ENCODE peak calls at places on chromosomes 12 and 14, in five cellular contexts. A is GM23338; C is endodermal cell; E is effector memory CD4-positive, alpha-beta T cell; W is neuronal stem cell. Z is an unnamed sample.
A peak's percentile ranks its signal among the peaks of the same experiment; 100 is the strongest.

GRCh38 chr14:41606249-41607118 is at the start of gene LRFN5:
- DNase-seq in A (peak; percentile 74), C (peak; percentile 86), E (no peak), W (peak; percentile 54), Z (no peak)

GRCh38 chr12:108826807-108827721 is 30.3 kb downstream of the SSH1 start:
- DNase-seq in A (no peak), C (no peak), E (no peak), W (no peak), Z (no peak)

GRCh38 chr12:96099986-96100385 is 64.6 kb upstream of the LTA4H start:
- DNase-seq in A (no peak), C (no peak), E (no peak), W (no peak), Z (no peak)

GRCh38 chr14:85686908-85687307 is 157.0 kb downstream of the FLRT2 start:
- DNase-seq in A (no peak), C (no peak), E (no peak), W (no peak), Z (no peak)

GRCh38 chr12:96513681-96514080 is 24.3 kb downstream of the CFAP54 start:
- DNase-seq in A (no peak), C (no peak), E (no peak), W (no peak), Z (no peak)

GRCh38 chr14:69945905-69946304 is 66.7 kb downstream of the SMOC1 start:
- DNase-seq in A (no peak), C (no peak), E (no peak), W (no peak), Z (no peak)

GRCh38 chr14:60245316-60246177 is 3.5 kb upstream of the PPM1A start:
- DNase-seq in A (no peak), C (no peak), E (no peak), W (no peak), Z (no peak)

GRCh38 chr12:101925352-101925751 is 48.0 kb downstream of the DRAM1 start:
- DNase-seq in A (no peak), C (no peak), E (no peak), W (no peak), Z (peak; percentile 94)

GRCh38 chr14:100267990-100268389 is 29.0 kb downstream of the YY1 start:
- DNase-seq in A (no peak), C (no peak), E (no peak), W (no peak), Z (no peak)

GRCh38 chr12:66941150-66941549 is 262.3 kb upstream of the GRIP1 start:
- DNase-seq in A (no peak), C (no peak), E (no peak), W (no peak), Z (no peak)

GRCh38 chr12:102169922-102170698 is 27.5 kb downstream of the PMCH start:
- DNase-seq in A (peak; percentile 59), C (no peak), E (no peak), W (no peak), Z (no peak)

GRCh38 chr12:15956413-15957185 is 45.5 kb downstream of the DERA start:
- DNase-seq in A (no peak), C (no peak), E (no peak), W (no peak), Z (no peak)

GRCh38 chr12:25119020-25119419 is 75.9 kb downstream of the DNAI7 start:
- DNase-seq in A (peak; percentile 27), C (no peak), E (no peak), W (no peak), Z (no peak)

GRCh38 chr12:13099910-13100609 is 3.4 kb downstream of the GSG1 start:
- DNase-seq in A (no peak), C (no peak), E (no peak), W (no peak), Z (no peak)
- H3K4me3 ChIP-seq in A (peak overlapping the region; percentile 92), C (no peak overlapping the region), E (no peak overlapping the region), W (peak overlapping the region; percentile 47), Z (no peak overlapping the region)

DNA sequence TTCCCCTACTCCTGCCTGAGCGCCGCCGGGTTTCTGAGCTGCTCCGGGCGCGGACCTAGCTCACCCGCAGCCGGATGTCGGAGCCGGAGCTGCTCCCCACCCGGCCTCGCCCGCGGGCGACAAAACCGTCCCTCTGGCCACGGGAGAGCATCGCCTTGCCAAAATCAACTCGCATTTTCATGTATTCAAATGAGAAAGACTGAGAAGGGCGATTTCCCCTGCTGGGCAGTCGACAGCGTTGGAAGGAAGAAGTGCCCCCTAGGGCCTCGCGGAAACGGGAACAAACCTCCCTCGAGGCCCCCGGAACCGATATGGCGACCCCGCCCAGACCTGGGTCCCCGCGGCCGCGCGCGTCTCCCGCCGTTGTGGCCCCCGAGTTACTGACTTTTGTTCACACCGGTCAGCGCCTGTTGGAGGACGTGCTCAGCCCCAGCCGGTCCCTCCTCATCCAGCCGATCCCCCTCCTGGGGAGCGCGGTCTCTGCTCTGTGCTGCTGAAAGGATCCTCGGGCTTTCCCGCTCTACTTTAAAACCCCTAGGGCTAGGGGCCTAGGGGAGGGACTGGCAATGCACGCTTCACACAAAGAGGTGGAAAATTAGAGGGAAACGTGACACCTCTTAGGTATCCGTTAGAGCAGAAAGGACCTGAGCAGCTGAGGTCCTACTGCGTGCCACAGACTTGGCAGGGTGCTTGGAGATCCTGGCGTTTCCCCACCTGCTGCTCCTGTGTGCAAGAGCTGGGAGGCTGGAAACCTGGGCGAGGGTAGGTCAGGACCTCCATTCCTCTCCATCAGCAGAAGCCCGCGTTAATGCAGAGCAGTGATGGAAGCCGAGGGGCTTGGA is 4.3 kb downstream of the TTC6 start:
- DNase-seq in A (peak; percentile 82), C (peak; percentile 76), E (no peak), W (no peak), Z (no peak)
- H3K4me3 ChIP-seq in A (peak overlapping the region; percentile 55), C (peak overlapping the region; percentile 76), E (no peak overlapping the region), W (peak overlapping the region; percentile 35), Z (no peak overlapping the region)

GRCh38 chr12:3055712-3056467 is 21.3 kb upstream of the TSPAN9 start:
- DNase-seq in A (peak; percentile 72), C (peak; percentile 78), E (no peak), W (no peak), Z (no peak)
- H3K4me3 ChIP-seq in A (no peak overlapping the region), C (no peak overlapping the region), E (no peak overlapping the region), W (no peak overlapping the region), Z (no peak overlapping the region)

DNA sequence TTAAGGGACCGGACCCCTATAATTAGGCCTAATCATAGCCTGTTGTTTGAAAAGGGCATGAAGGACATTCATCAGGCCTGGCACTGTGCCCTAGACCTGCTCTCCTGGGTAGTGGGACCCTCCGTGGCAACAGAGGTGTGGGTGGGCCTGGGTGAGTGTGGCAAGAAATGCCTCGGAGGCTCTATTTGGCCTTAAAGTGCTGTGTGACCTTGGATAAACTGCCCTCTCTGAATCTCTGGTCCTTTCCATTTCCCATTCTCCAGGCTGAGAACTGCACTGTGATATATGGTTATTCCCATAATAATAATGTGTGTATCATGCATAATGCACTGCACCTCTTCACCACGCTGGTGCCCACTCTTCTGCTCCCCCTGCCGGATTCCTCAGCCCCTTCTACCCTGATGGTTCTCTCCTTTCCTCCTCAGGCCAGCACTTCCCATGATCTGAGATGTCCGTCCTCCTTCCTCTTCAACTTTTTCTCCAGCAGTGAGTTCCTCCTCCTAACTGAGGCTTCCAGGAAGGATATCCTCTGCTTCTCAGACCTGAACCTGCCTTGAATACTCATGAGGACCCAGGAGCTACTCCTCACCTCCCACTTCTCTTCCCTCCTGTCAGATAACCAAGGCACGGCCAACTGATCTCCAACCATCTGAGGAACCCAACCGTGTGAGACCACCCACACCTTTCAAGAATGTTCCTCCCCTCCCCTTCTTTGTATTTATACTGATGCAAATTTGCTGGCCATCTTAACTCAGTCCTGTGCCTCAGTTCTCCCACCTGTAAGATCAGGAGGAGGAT is 111.0 kb upstream of the PZP start:
- DNase-seq in A (no peak), C (no peak), E (no peak), W (no peak), Z (no peak)
- H3K4me3 ChIP-seq in A (no peak overlapping the region), C (no peak overlapping the region), E (no peak overlapping the region), W (no peak overlapping the region), Z (no peak overlapping the region)

GRCh38 chr12:43482311-43483085 is 69.5 kb downstream of the ADAMTS20 start:
- DNase-seq in A (no peak), C (peak; percentile 49), E (no peak), W (no peak), Z (no peak)
- H3K4me3 ChIP-seq in A (no peak overlapping the region), C (no peak overlapping the region), E (no peak overlapping the region), W (no peak overlapping the region), Z (no peak overlapping the region)

DNA sequence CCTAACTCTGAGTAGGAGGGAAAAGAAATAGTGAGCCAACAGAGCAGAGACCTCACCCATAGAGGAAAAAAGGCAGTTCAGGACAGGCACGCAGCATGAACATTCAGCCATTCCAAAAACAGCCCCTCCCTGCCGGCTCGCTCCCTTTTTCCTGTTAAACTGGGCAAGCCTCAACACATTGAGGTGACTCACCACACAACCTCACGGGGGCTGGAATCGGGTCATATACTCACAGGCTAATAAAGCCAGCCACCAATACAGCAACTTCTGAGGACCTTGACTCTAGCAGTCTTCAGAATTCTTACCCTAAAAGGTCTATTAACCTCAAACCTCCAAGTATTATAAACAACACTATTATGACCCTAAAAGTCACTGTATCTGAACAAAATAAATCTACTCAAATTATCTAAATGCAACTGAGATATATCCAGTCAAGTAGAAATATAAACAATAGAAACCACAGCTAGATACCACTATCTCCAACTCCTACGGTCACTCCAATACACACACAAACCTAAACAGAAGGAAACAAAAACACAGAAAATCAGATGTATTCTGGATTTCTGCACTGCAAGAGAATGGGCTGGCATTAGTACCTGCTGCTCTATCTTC is 6.3 kb downstream of the YBX3 start:
- DNase-seq in A (peak; percentile 53), C (peak; percentile 87), E (no peak), W (no peak), Z (peak; percentile 76)
- H3K4me3 ChIP-seq in A (no peak overlapping the region), C (peak overlapping the region; percentile 96), E (no peak overlapping the region), W (no peak overlapping the region), Z (peak overlapping the region; percentile 36)

GRCh38 chr12:116172224-116172849 is 105.2 kb downstream of the MED13L start:
- DNase-seq in A (no peak), C (no peak), E (no peak), W (no peak), Z (no peak)
- H3K4me3 ChIP-seq in A (no peak overlapping the region), C (no peak overlapping the region), E (peak overlapping the region; percentile 30), W (no peak overlapping the region), Z (no peak overlapping the region)

DNA sequence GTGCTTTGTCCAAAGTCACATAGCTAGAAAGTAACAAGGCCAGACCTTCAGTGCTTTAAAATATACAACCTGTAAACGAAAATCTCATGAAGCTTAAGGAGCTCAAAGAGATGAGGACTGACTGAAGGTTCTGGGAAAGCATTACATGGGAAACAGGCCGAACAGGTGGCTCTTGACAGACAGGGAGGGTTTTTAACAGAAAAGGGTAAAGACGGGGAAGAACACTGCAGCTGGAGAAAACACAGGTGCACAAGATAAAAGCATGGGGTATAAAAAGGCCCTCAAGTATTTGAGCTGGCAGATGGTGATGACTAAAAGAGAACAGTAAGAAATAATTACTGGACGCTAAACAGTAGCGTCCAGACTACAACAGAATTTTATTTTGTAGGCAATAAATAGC is 257.2 kb downstream of the NELL2 start:
- DNase-seq in A (no peak), C (no peak), E (no peak), W (peak; percentile 30), Z (no peak)
- H3K4me3 ChIP-seq in A (no peak overlapping the region), C (no peak overlapping the region), E (no peak overlapping the region), W (no peak overlapping the region), Z (no peak overlapping the region)

GRCh38 chr12:131902332-131903241 is 8.2 kb downstream of the ULK1 start:
- DNase-seq in A (no peak), C (no peak), E (no peak), W (no peak), Z (no peak)
- H3K4me3 ChIP-seq in A (no peak overlapping the region), C (no peak overlapping the region), E (no peak overlapping the region), W (no peak overlapping the region), Z (no peak overlapping the region)

Z was measured in skeletal muscle cell.